ENCODE peak calls at places on chromosome 22, in four cellular contexts. D, U, P and C are unnamed samples.

GRCh38 chr22:18062421-18062820 is 15.4 kb upstream of the PEX26 start:
- DNase-seq in P (no peak), U (no peak), D (no peak), C (no peak)

GRCh38 chr22:46452195-46453005 is 85.0 kb downstream of the CELSR1 start:
- DNase-seq in D (no peak), U (no peak), P (no peak), C (no peak)

GRCh38 chr22:29146771-29147170 is 58.9 kb upstream of the EMID1 start:
- DNase-seq in U (no peak), P (no peak), D (no peak), C (no peak)

GRCh38 chr22:38570841-38571364 is 920 bp upstream of the DMC1 start:
- DNase-seq in U (peak), D (peak), P (peak), C (peak)

GRCh38 chr22:37138879-37139561 is 10.7 kb downstream of the IL2RB start:
- DNase-seq in P (no peak), D (no peak), U (no peak), C (no peak)

GRCh38 chr22:49712195-49712791 is 115.4 kb downstream of the BRD1 start:
- DNase-seq in D (peak), U (peak), P (peak), C (no peak)

GRCh38 chr22:27843441-27843840 is 41.9 kb upstream of the MN1 start:
- DNase-seq in D (no peak), P (no peak), U (no peak), C (no peak)

GRCh38 chr22:31082606-31083376 is 1.7 kb downstream of the SMTN start:
- DNase-seq in D (peak), U (peak), P (peak), C (no peak)

GRCh38 chr22:22916952-22917290 is 29.3 kb downstream of the IGLL5 start:
- DNase-seq in D (no peak), U (no peak), P (no peak), C (no peak)

GRCh38 chr22:48152154-48152775 is 1389.8 kb downstream of the TBC1D22A start:
- DNase-seq in D (peak), P (no peak), U (no peak), C (no peak)

GRCh38 chr22:49620003-49620556 is 207.6 kb downstream of the BRD1 start:
- DNase-seq in P (no peak), U (no peak), D (no peak), C (no peak)

GRCh38 chr22:44068422-44069191 is 44.5 kb downstream of the PARVB start:
- DNase-seq in U (no peak), D (no peak), P (no peak), C (no peak)

GRCh38 chr22:42688914-42689275 is 31.8 kb downstream of the A4GALT start:
- DNase-seq in U (peak), P (no peak), D (peak), C (no peak)

GRCh38 chr22:50674606-50675552 is 2.3 kb downstream of the SHANK3 start:
- DNase-seq in D (peak), U (no peak), P (peak), C (peak)

GRCh38 chr22:27888310-27888709 is 30.7 kb downstream of the PITPNB start:
- DNase-seq in U (no peak), D (no peak), P (no peak), C (no peak)

GRCh38 chr22:50293441-50294318 is 13.8 kb downstream of the PLXNB2 start:
- DNase-seq in P (peak), D (peak), U (peak), C (peak)

GRCh38 chr22:38222797-38223119 is 21.0 kb downstream of the MAFF start:
- DNase-seq in D (no peak), P (no peak), U (no peak), C (no peak)

GRCh38 chr22:46275455-46276129 is 7.8 kb downstream of the TTC38 start:
- DNase-seq in D (no peak), U (no peak), P (no peak), C (no peak)